ENCODE peak calls at places on chromosome 9, in four cellular contexts. I, K, N and M are unnamed samples.

GRCh38 chr9:96417610-96418073 is 528 bp downstream of the ZNF367 start:
- DNase-seq in I (no peak), N (no peak), K (no peak), M (no peak)

GRCh38 chr9:31445357-31445756 is 939.1 kb upstream of the ACO1 start:
- DNase-seq in I (no peak), K (no peak), N (no peak), M (no peak)

GRCh38 chr9:37324691-37325490 is 97.6 kb upstream of the GRHPR start:
- DNase-seq in I (no peak), K (no peak), N (no peak), M (no peak)

GRCh38 chr9:28735943-28736342 is 1162.7 kb upstream of the C9orf72 start:
- DNase-seq in K (no peak), I (no peak), N (no peak), M (no peak)

GRCh38 chr9:104028827-104029226 is 65.3 kb upstream of the SMC2 start:
- DNase-seq in N (no peak), K (no peak), I (no peak), M (no peak)

GRCh38 chr9:93523518-93524144 is 52.8 kb upstream of the PHF2 start:
- DNase-seq in K (no peak), I (no peak), N (no peak), M (no peak)

GRCh38 chr9:101582593-101582992 is 12.2 kb downstream of the PPP3R2 start:
- DNase-seq in K (no peak), I (no peak), N (peak; percentile 90), M (no peak)

GRCh38 chr9:84271887-84272556 is 68.5 kb downstream of the SLC28A3 start:
- DNase-seq in N (peak; percentile 13), K (no peak), I (no peak), M (no peak)

GRCh38 chr9:72315510-72316287 is 49.3 kb downstream of the ZFAND5 start:
- DNase-seq in I (peak; percentile 53), N (peak; percentile 16), K (no peak), M (peak; percentile 49)

DNA sequence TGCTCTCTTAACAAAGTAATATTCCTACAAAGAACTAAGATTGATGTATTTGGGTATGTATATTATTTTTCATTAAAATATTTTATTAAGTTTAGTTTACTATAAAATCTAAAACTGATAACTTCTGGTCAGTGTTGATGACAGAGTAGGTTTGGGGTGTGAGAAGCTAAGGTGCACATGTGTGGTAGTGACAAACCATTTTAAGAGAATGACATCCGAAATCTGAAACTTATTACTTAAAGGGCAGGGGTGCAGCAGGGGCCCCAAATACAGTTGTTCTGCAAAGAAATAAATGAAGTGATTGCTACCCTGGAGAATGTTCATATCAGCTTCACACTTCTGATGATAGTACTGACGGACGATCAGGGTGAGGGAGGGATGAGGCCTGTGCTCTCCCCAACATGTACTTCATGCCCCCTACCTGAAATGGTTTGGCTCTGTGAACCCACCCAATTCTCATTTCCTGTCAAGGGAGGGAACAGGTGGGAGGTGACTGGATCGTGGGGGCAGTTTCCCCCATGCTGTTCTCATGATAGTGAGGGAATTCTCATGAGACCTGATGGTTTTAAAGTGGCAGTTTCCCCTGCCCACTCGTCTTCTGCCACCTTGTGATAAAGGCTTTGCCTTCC is 125.3 kb upstream of the RFX3 start:
- DNase-seq in K (no peak), N (no peak), I (no peak), M (no peak)
- H2AK5ac ChIP-seq in K (no peak overlapping the region), N (no peak overlapping the region), I (no peak overlapping the region), M (no peak overlapping the region)

DNA sequence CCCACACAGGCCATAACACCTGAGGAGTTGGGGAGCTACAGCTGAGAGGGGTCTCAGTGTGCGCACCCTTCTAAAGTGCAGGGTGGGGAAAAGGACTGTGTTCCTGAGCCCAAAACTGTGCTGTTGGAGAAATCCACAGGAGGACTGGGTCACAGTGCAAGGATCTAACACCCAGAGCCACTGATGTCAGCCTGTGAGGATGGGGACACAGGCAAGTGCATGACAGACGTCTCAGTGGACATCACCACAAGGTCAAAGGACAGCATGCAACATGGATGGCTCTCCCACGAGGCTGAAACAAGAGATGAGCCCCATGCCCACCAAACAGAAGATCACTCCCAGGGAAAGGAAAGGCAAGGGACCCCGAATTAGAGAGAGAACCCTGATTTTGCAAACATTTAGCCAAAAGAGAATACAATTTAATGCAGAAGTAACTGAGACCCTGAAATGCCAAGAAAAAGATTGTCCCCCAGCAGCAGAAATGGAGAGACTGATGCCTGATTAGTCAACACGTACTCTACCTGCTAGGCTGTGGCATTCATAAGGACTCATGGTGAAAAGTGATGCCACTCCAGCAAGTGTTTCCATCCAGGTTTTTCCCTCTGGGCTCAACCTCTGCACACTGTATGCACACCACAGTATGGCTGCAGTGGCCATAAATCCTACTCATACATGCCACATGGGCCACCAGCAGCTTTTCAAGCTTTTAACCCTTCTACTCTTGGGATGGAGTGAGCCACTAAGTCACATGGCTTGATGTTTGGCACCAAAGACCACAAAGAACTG is 14.2 kb downstream of the KLF9 start:
- DNase-seq in I (no peak), K (no peak), N (no peak), M (no peak)
- H3K56ac ChIP-seq in I (no peak overlapping the region), K (no peak overlapping the region), N (no peak overlapping the region), M (no peak overlapping the region)

GRCh38 chr9:136336156-136336860 is 9.0 kb downstream of the GPSM1 start:
- DNase-seq in N (peak; percentile 60), K (no peak), I (no peak), M (no peak)
- H2AK5ac ChIP-seq in N (peak overlapping the region; percentile 13), K (no peak overlapping the region), I (no peak overlapping the region), M (no peak overlapping the region)

GRCh38 chr9:64057553-64057952 is 1227.5 kb downstream of the FOXD4L5 start:
- DNase-seq in N (no peak), K (no peak), I (no peak), M (no peak)
- H3K56ac ChIP-seq in N (no peak overlapping the region), K (no peak overlapping the region), I (no peak overlapping the region), M (no peak overlapping the region)

GRCh38 chr9:113958556-113958955 is 82.4 kb downstream of the ZNF618 start:
- DNase-seq in K (no peak), N (no peak), I (no peak), M (no peak)
- H2AK5ac ChIP-seq in K (no peak overlapping the region), N (peak overlapping the region; percentile 98), I (no peak overlapping the region), M (no peak overlapping the region)

GRCh38 chr9:87659534-87660419 is 66.1 kb upstream of the CTSL start:
- DNase-seq in N (no peak), I (peak; percentile 27), K (no peak), M (no peak)
- H3K56ac ChIP-seq in N (no peak overlapping the region), I (no peak overlapping the region), K (no peak overlapping the region), M (no peak overlapping the region)

DNA sequence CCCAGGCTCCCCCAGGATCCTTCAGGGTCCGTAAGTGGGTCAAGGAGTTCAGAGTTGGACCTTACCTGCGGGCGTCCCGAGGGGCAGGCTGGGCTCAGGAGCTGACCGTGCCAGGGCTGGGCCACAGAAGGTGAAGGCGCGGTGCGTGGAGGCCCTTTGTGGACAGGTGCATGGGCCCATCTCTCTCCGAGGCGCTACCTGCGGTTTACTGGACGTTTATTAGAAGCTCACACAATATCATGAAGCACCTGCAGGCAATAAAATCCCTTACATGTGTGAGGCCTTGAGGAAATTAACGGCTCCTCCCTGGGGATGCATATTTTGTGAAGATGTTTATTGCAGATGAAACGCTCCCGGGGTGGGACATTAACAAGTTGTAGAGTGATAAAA is 79.8 kb upstream of the LMX1B start:
- DNase-seq in I (no peak), K (no peak), N (no peak), M (peak; percentile 31)
- H2AK5ac ChIP-seq in I (no peak overlapping the region), K (no peak overlapping the region), N (no peak overlapping the region), M (no peak overlapping the region)